ENCODE peak calls at places on chromosome 17, in seven cellular contexts. E is sciatic nerve, W is NCI-H1092, Y is Calu3, P is mammary epithelial cell, J is ACHN, T is AG04450. R is an unnamed sample.

GRCh38 chr17:78484300-78485159 is 92.7 kb downstream of the DNAH17 start:
- DNase-seq in E (no peak), W (no peak), Y (peak), P (no peak), J (no peak), T (no peak), R (no peak)

GRCh38 chr17:81576621-81577277 is 24.6 kb upstream of the FAAP100 start:
- DNase-seq in E (no peak), W (no peak), Y (peak), P (peak), J (peak), T (no peak), R (peak)

GRCh38 chr17:27630607-27631408 is at the start of gene LGALS9:
- DNase-seq in E (no peak), W (no peak), Y (peak), P (peak), J (no peak), T (no peak), R (no peak)

GRCh38 chr17:2064980-2065785 is 10.3 kb downstream of the HIC1 start:
- DNase-seq in E (peak), W (no peak), Y (no peak), P (no peak), J (peak), T (no peak), R (no peak)

GRCh38 chr17:82775033-82775823 is 23.4 kb downstream of the TBCD start:
- DNase-seq in E (peak), W (peak), Y (peak), P (no peak), J (peak), T (no peak), R (no peak)

GRCh38 chr17:35432176-35433074 is at the start of gene SLFN12:
- DNase-seq in E (peak), W (no peak), Y (no peak), P (peak), J (peak), T (peak), R (peak)

GRCh38 chr17:82275326-82275725 is 1.8 kb upstream of the CSNK1D start:
- DNase-seq in E (no peak), W (no peak), Y (no peak), P (no peak), J (no peak), T (no peak), R (no peak)

GRCh38 chr17:58369214-58370031 is 17.4 kb upstream of the SUPT4H1 start:
- DNase-seq in E (no peak), W (no peak), Y (no peak), P (no peak), J (no peak), T (no peak), R (no peak)

GRCh38 chr17:50048146-50048720 is 7.7 kb upstream of the ITGA3 start:
- DNase-seq in E (peak), W (no peak), Y (no peak), P (no peak), J (no peak), T (no peak), R (no peak)

GRCh38 chr17:9576521-9577401 is at the start of gene CFAP52:
- DNase-seq in E (peak), W (no peak), Y (peak), P (peak), J (peak), T (peak), R (peak)

GRCh38 chr17:27976331-27976730 is 66.1 kb upstream of the NLK start:
- DNase-seq in E (no peak), W (no peak), Y (no peak), P (no peak), J (peak), T (no peak), R (no peak)

GRCh38 chr17:7707446-7707845 is 2.4 kb downstream of the EFNB3 start:
- DNase-seq in E (no peak), W (no peak), Y (no peak), P (no peak), J (no peak), T (no peak), R (no peak)

GRCh38 chr17:2853111-2853721 is 57.0 kb downstream of the RAP1GAP2 start:
- DNase-seq in E (peak), W (no peak), Y (peak), P (peak), J (peak), T (no peak), R (no peak)

GRCh38 chr17:73445466-73445865 is 133.7 kb upstream of the CDC42EP4 start:
- DNase-seq in E (no peak), W (no peak), Y (no peak), P (no peak), J (no peak), T (no peak), R (no peak)

GRCh38 chr17:14779236-14779635 is 478.4 kb downstream of the HS3ST3B1 start:
- DNase-seq in E (no peak), W (no peak), Y (no peak), P (peak), J (no peak), T (no peak), R (no peak)

GRCh38 chr17:77382966-77383612 is 242.3 kb downstream of the SEC14L1 start:
- DNase-seq in E (no peak), W (no peak), Y (no peak), P (peak), J (no peak), T (peak), R (no peak)

GRCh38 chr17:79135011-79135410 is 60.4 kb downstream of the ENGASE start:
- DNase-seq in E (no peak), W (no peak), Y (no peak), P (no peak), J (no peak), T (no peak), R (no peak)

GRCh38 chr17:72392056-72393010 is 271.5 kb downstream of the SOX9 start:
- DNase-seq in E (no peak), W (no peak), Y (no peak), P (no peak), J (peak), T (peak), R (no peak)

GRCh38 chr17:50768348-50768761 is 1.0 kb upstream of the ANKRD40CL start:
- DNase-seq in E (no peak), W (no peak), Y (peak), P (no peak), J (no peak), T (no peak), R (no peak)

R was measured in amniotic stem cell.